ENCODE peak calls at places on chromosome 20, in seven cellular contexts. D, E, Z, U, F, T and W are unnamed samples.
A peak's percentile ranks its signal among the peaks of the same experiment; 100 is the strongest.

GRCh38 chr20:44837949-44838348 is 27.6 kb upstream of the RIMS4 start:
- DNase-seq in D (no peak), E (no peak), Z (no peak), U (no peak), F (no peak), T (no peak), W (no peak)

GRCh38 chr20:64053841-64054661 is 4.6 kb upstream of the SOX18 start:
- DNase-seq in D (peak; percentile 70), E (no peak), Z (no peak), U (peak; percentile 91), F (no peak), T (no peak), W (peak; percentile 60)

GRCh38 chr20:50928469-50928868 is 2.8 kb downstream of the ADNP start:
- DNase-seq in D (no peak), E (no peak), Z (no peak), U (no peak), F (no peak), T (no peak), W (no peak)

GRCh38 chr20:8434326-8434876 is 302.3 kb downstream of the PLCB1 start:
- DNase-seq in D (no peak), E (no peak), Z (no peak), U (no peak), F (no peak), T (no peak), W (no peak)

GRCh38 chr20:10005885-10006284 is 28.9 kb upstream of the ANKEF1 start:
- DNase-seq in D (no peak), E (no peak), Z (no peak), U (no peak), F (no peak), T (no peak), W (peak; percentile 75)

GRCh38 chr20:37911838-37912273 is 8.9 kb downstream of the VSTM2L start:
- DNase-seq in D (no peak), E (no peak), Z (peak; percentile 72), U (peak; percentile 75), F (no peak), T (peak; percentile 68), W (peak; percentile 42)

GRCh38 chr20:23122321-23122720 is 36.2 kb upstream of the CD93 start:
- DNase-seq in D (no peak), E (no peak), Z (no peak), U (no peak), F (no peak), T (no peak), W (no peak)

GRCh38 chr20:39767352-39767751 is 805.2 kb downstream of the DHX35 start:
- DNase-seq in D (no peak), E (no peak), Z (no peak), U (no peak), F (no peak), T (no peak), W (no peak)

GRCh38 chr20:47703748-47704147 is 81.5 kb downstream of the SULF2 start:
- DNase-seq in D (no peak), E (no peak), Z (no peak), U (no peak), F (no peak), T (peak; percentile 33), W (no peak)

GRCh38 chr20:58246346-58246745 is 17.9 kb upstream of the ANKRD60 start:
- DNase-seq in D (no peak), E (no peak), Z (no peak), U (no peak), F (peak; percentile 10), T (peak; percentile 23), W (no peak)